ENCODE peak calls at places on chromosomes 7 and 10, in seven cellular contexts. X is H7; F is nephron progenitor cell; K is T-helper 17 cell; P is head of caudate nucleus; U is activated T-helper 9 cell treated with anti-CD3 and anti-CD28 coated beads, Interleukin-2, amount 50 U/mL, for 16 hours; B is activated CD4-positive, alpha-beta T cell treated with anti-CD3 and anti-CD28 coated beads, Interleukin-2, amount 50 U/mL, for 1 hour. Q is an unnamed sample.

GRCh38 chr10:93687737-93688136 is 14.7 kb downstream of the FRA10AC1 start:
- DNase-seq in X (no peak), F (no peak), K (no peak), P (no peak), U (no peak), B (no peak), Q (no peak)

GRCh38 chr10:126199221-126199998 is 188.9 kb downstream of the ADAM12 start:
- DNase-seq in X (no peak), F (no peak), K (no peak), P (no peak), U (no peak), B (no peak), Q (no peak)

GRCh38 chr7:112084506-112084905 is 121.7 kb downstream of the DOCK4 start:
- DNase-seq in X (no peak), F (no peak), K (no peak), P (no peak), U (no peak), B (no peak), Q (no peak)

GRCh38 chr7:108079291-108080057 is 50.7 kb downstream of the LAMB4 start:
- DNase-seq in X (no peak), F (no peak), K (no peak), P (no peak), U (no peak), B (no peak), Q (no peak)

GRCh38 chr10:63217120-63217605 is 84.0 kb downstream of the NRBF2 start:
- DNase-seq in X (no peak), F (no peak), K (no peak), P (peak), U (no peak), B (no peak), Q (peak)

GRCh38 chr7:98879198-98879988 is 1.1 kb downstream of the TRRAP start:
- DNase-seq in X (peak), F (no peak), K (peak), P (peak), U (peak), B (peak), Q (peak)

GRCh38 chr10:127524869-127525268 is 24.2 kb upstream of the NPS start:
- DNase-seq in X (no peak), F (no peak), K (no peak), P (peak), U (no peak), B (no peak), Q (no peak)

GRCh38 chr10:126376956-126377355 is 11.3 kb downstream of the ADAM12 start:
- DNase-seq in X (no peak), F (no peak), K (no peak), P (no peak), U (no peak), B (no peak), Q (no peak)

GRCh38 chr7:909358-910329 is 33.3 kb downstream of the GET4 start:
- DNase-seq in X (peak), F (no peak), K (no peak), P (no peak), U (no peak), B (peak), Q (no peak)

GRCh38 chr7:8441602-8442294 is 8.3 kb downstream of the NXPH1 start:
- DNase-seq in X (peak), F (no peak), K (no peak), P (no peak), U (no peak), B (no peak), Q (no peak)

GRCh38 chr10:128173383-128173782 is 47.2 kb upstream of the MKI67 start:
- DNase-seq in X (no peak), F (no peak), K (no peak), P (no peak), U (no peak), B (no peak), Q (no peak)

GRCh38 chr10:114920459-114920858 is 17.5 kb upstream of the TRUB1 start:
- DNase-seq in X (no peak), F (no peak), K (no peak), P (no peak), U (no peak), B (no peak), Q (no peak)

GRCh38 chr7:155860840-155861479 is 48.7 kb upstream of the SHH start:
- DNase-seq in X (no peak), F (no peak), K (no peak), P (peak), U (no peak), B (no peak), Q (no peak)

GRCh38 chr10:59323036-59323459 is 39.3 kb downstream of the FAM13C start:
- DNase-seq in X (no peak), F (no peak), K (no peak), P (peak), U (no peak), B (no peak), Q (peak)

GRCh38 chr7:99112097-99112496 is 31.8 kb downstream of the SMURF1 start:
- DNase-seq in X (no peak), F (no peak), K (no peak), P (no peak), U (no peak), B (no peak), Q (no peak)

GRCh38 chr10:129956285-129956649 is 7.8 kb downstream of the EBF3 start:
- DNase-seq in X (peak), F (no peak), K (no peak), P (no peak), U (no peak), B (no peak), Q (peak)

GRCh38 chr10:79985481-79986072 is 36.7 kb upstream of the SFTPD start:
- DNase-seq in X (no peak), F (no peak), K (no peak), P (peak), U (no peak), B (no peak), Q (no peak)

GRCh38 chr10:12681250-12681649 is 320.3 kb downstream of the CCDC3 start:
- DNase-seq in X (no peak), F (no peak), K (no peak), P (no peak), U (no peak), B (no peak), Q (no peak)

GRCh38 chr10:131979821-131980270 is 1.9 kb downstream of the BNIP3 start:
- DNase-seq in X (peak), F (peak), K (no peak), P (no peak), U (no peak), B (no peak), Q (no peak)

GRCh38 chr10:13091816-13092215 is 8.1 kb upstream of the OPTN start:
- DNase-seq in X (no peak), F (no peak), K (no peak), P (peak), U (no peak), B (no peak), Q (no peak)

GRCh38 chr7:1187127-1187526 is 27.1 kb upstream of the ZFAND2A start:
- DNase-seq in X (no peak), F (no peak), K (no peak), P (no peak), U (no peak), B (no peak), Q (no peak)

GRCh38 chr10:88062385-88062784 is 199.0 kb downstream of the PTEN start:
- DNase-seq in X (no peak), F (no peak), K (no peak), P (no peak), U (no peak), B (no peak), Q (no peak)

GRCh38 chr7:42886129-42886528 is 25.7 kb downstream of the C7orf25 start:
- DNase-seq in X (peak), F (no peak), K (no peak), P (no peak), U (no peak), B (no peak), Q (no peak)

GRCh38 chr10:131822694-131823245 is 78.0 kb upstream of the PPP2R2D start:
- DNase-seq in X (peak), F (no peak), K (no peak), P (no peak), U (no peak), B (no peak), Q (no peak)

GRCh38 chr7:8387551-8388256 is 45.7 kb upstream of the NXPH1 start:
- DNase-seq in X (no peak), F (no peak), K (no peak), P (peak), U (no peak), B (no peak), Q (no peak)

GRCh38 chr7:114789942-114790341 is 132.0 kb upstream of the MDFIC start:
- DNase-seq in X (no peak), F (no peak), K (no peak), P (no peak), U (no peak), B (no peak), Q (no peak)

GRCh38 chr10:133021963-133022783 is 65.6 kb upstream of the ADGRA1 start:
- DNase-seq in X (no peak), F (no peak), K (no peak), P (no peak), U (no peak), B (no peak), Q (no peak)

GRCh38 chr7:86972072-86972471 is 87.4 kb downstream of the ELAPOR2 start:
- DNase-seq in X (no peak), F (no peak), K (no peak), P (no peak), U (no peak), B (no peak), Q (no peak)

GRCh38 chr7:73427902-73428696 is 5.5 kb upstream of the FZD9 start:
- DNase-seq in X (peak), F (no peak), K (no peak), P (no peak), U (no peak), B (no peak), Q (no peak)

GRCh38 chr7:106947244-106947728 is 82.2 kb downstream of the PIK3CG start:
- DNase-seq in X (peak), F (peak), K (no peak), P (peak), U (no peak), B (peak), Q (peak)

Q was measured in DMS153.